ENCODE peak calls at places on chromosomes 5 and 9, in eight cellular contexts. D, S, P, E, O, L, Q and X are unnamed samples.

GRCh38 chr9:89243296-89244061 is 64.9 kb upstream of the SHC3 start:
- DNase-seq in D (no peak), S (no peak), P (no peak), E (no peak), O (no peak), L (no peak), Q (no peak), X (no peak)

GRCh38 chr5:40406426-40407211 is 273.1 kb upstream of the PTGER4 start:
- DNase-seq in D (no peak), S (no peak), P (no peak), E (no peak), O (no peak), L (no peak), Q (no peak), X (no peak)

GRCh38 chr5:52786391-52786790 is 1.3 kb upstream of the ITGA1 start:
- DNase-seq in D (peak; percentile 18), S (no peak), P (no peak), E (no peak), O (no peak), L (no peak), Q (no peak), X (no peak)

GRCh38 chr5:2388005-2388361 is 363.5 kb downstream of the IRX2 start:
- DNase-seq in D (no peak), S (no peak), P (no peak), E (no peak), O (no peak), L (no peak), Q (no peak), X (no peak)

GRCh38 chr9:69893057-69893456 is 72.4 kb downstream of the CFAP95 start:
- DNase-seq in D (no peak), S (no peak), P (no peak), E (no peak), O (no peak), L (no peak), Q (no peak), X (no peak)

GRCh38 chr9:93303806-93304573 is 120.1 kb downstream of the WNK2 start:
- DNase-seq in D (no peak), S (no peak), P (no peak), E (no peak), O (no peak), L (peak; percentile 8), Q (peak; percentile 22), X (peak; percentile 73)

GRCh38 chr5:180603076-180603591 is 11.8 kb upstream of the SCGB3A1 start:
- DNase-seq in D (no peak), S (no peak), P (no peak), E (no peak), O (no peak), L (peak; percentile 10), Q (no peak), X (no peak)

GRCh38 chr5:140251527-140251973 is 51.4 kb downstream of the PFDN1 start:
- DNase-seq in D (peak; percentile 94), S (no peak), P (no peak), E (no peak), O (peak; percentile 41), L (no peak), Q (no peak), X (peak; percentile 60)

GRCh38 chr5:134247411-134247810 is 21.5 kb upstream of the PPP2CA start:
- DNase-seq in D (peak; percentile 96), S (no peak), P (no peak), E (no peak), O (no peak), L (no peak), Q (no peak), X (no peak)

GRCh38 chr5:53095931-53096525 is 13.5 kb downstream of the MOCS2 start:
- DNase-seq in D (peak; percentile 75), S (no peak), P (peak; percentile 61), E (peak; percentile 73), O (peak; percentile 49), L (peak; percentile 58), Q (peak; percentile 68), X (peak; percentile 80)

GRCh38 chr9:136133959-136134484 is 15.3 kb upstream of the TMEM250 start:
- DNase-seq in D (no peak), S (no peak), P (no peak), E (no peak), O (no peak), L (no peak), Q (no peak), X (no peak)

GRCh38 chr5:174945853-174946252 is 221.5 kb downstream of the MSX2 start:
- DNase-seq in D (no peak), S (no peak), P (no peak), E (no peak), O (no peak), L (no peak), Q (no peak), X (no peak)

GRCh38 chr9:34079181-34079580 is 30.5 kb upstream of the UBAP2 start:
- DNase-seq in D (peak; percentile 80), S (no peak), P (no peak), E (no peak), O (no peak), L (no peak), Q (no peak), X (no peak)

GRCh38 chr5:132225165-132226032 is 2.3 kb downstream of the P4HA2 start:
- DNase-seq in D (peak; percentile 79), S (no peak), P (peak; percentile 58), E (peak; percentile 47), O (peak; percentile 57), L (peak; percentile 66), Q (peak; percentile 60), X (peak; percentile 87)

GRCh38 chr9:137365056-137365455 is 57.9 kb downstream of the EXD3 start:
- DNase-seq in D (no peak), S (no peak), P (no peak), E (no peak), O (peak; percentile 6), L (no peak), Q (no peak), X (no peak)

GRCh38 chr9:137366445-137366810 is 56.5 kb downstream of the EXD3 start:
- DNase-seq in D (no peak), S (no peak), P (no peak), E (no peak), O (peak; percentile 16), L (peak; percentile 19), Q (no peak), X (no peak)

GRCh38 chr9:137367506-137368430 is 55.2 kb downstream of the EXD3 start:
- DNase-seq in D (no peak), S (no peak), P (no peak), E (no peak), O (peak; percentile 19), L (peak; percentile 6), Q (no peak), X (no peak)

GRCh38 chr9:137366891-137367381 is 56.0 kb downstream of the EXD3 start:
- DNase-seq in D (no peak), S (no peak), P (no peak), E (no peak), O (peak; percentile 15), L (no peak), Q (no peak), X (no peak)

GRCh38 chr9:137365552-137366444 is 57.2 kb downstream of the EXD3 start:
- DNase-seq in D (no peak), S (no peak), P (no peak), E (no peak), O (peak; percentile 4), L (no peak), Q (no peak), X (no peak)
- TF ChIP-seq POLR2A in D (no peak), S (no peak), P (no peak), E (no peak), O (no peak), L (no peak), Q (no peak), X (no peak)

GRCh38 chr9:114538241-114538640 is 33.0 kb upstream of the WHRN start:
- DNase-seq in D (no peak), S (no peak), P (no peak), E (peak; percentile 53), O (no peak), L (peak; percentile 14), Q (peak; percentile 41), X (no peak)
- TF ChIP-seq CTCF in D (no peak), S (no peak), P (no peak), E (no peak), O (no peak), L (no peak), Q (no peak), X (peak; percentile 20)

GRCh38 chr9:21687351-21687750 is 115.1 kb upstream of the MTAP start:
- DNase-seq in D (no peak), S (no peak), P (no peak), E (no peak), O (no peak), L (no peak), Q (no peak), X (no peak)

GRCh38 chr9:21692390-21692789 is 110.0 kb upstream of the MTAP start:
- DNase-seq in D (no peak), S (no peak), P (no peak), E (no peak), O (no peak), L (no peak), Q (no peak), X (no peak)

GRCh38 chr9:21690561-21690960 is 111.9 kb upstream of the MTAP start:
- DNase-seq in D (peak; percentile 79), S (no peak), P (no peak), E (no peak), O (no peak), L (no peak), Q (no peak), X (no peak)

GRCh38 chr9:21688108-21689102 is 114.0 kb upstream of the MTAP start:
- DNase-seq in D (peak; percentile 81), S (no peak), P (no peak), E (no peak), O (no peak), L (no peak), Q (peak; percentile 47), X (no peak)

GRCh38 chr9:21689851-21690250 is 112.6 kb upstream of the MTAP start:
- DNase-seq in D (no peak), S (no peak), P (no peak), E (no peak), O (no peak), L (no peak), Q (no peak), X (no peak)
- TF ChIP-seq POLR2A in D (no peak), S (no peak), P (no peak), E (no peak), O (no peak), L (no peak), Q (no peak), X (no peak)

GRCh38 chr5:66861402-66861801 is 265.2 kb downstream of the MAST4 start:
- DNase-seq in D (no peak), S (no peak), P (no peak), E (no peak), O (no peak), L (no peak), Q (no peak), X (no peak)
- TF ChIP-seq CTCF in D (no peak), S (no peak), P (no peak), E (no peak), O (no peak), L (no peak), Q (no peak), X (no peak)

GRCh38 chr9:127444921-127445850 is 6.0 kb downstream of the RPL12 start:
- DNase-seq in D (peak; percentile 44), S (no peak), P (no peak), E (no peak), O (no peak), L (no peak), Q (no peak), X (no peak)
- TF ChIP-seq POLR2A in D (peak; percentile 13), S (no peak), P (no peak), E (no peak), O (no peak), L (no peak), Q (no peak), X (no peak)